ENCODE peak calls at places on chromosomes 5 and 9, in six cellular contexts. R is NCI-H146; T is effector memory CD4-positive, alpha-beta T cell; G is Ammon's horn; S is neuronal stem cell; O is substantia nigra. E is an unnamed sample.

GRCh38 chr9:4235951-4236804 is 63.7 kb downstream of the GLIS3 start:
- DNase-seq in R (no peak), T (no peak), G (no peak), S (no peak), O (no peak), E (no peak)

GRCh38 chr9:119761737-119762136 is 392.5 kb upstream of the BRINP1 start:
- DNase-seq in R (no peak), T (no peak), G (no peak), S (no peak), O (no peak), E (no peak)

GRCh38 chr9:116383133-116383532 is 229.5 kb downstream of the PAPPA start:
- DNase-seq in R (no peak), T (no peak), G (no peak), S (no peak), O (no peak), E (no peak)

GRCh38 chr9:16138961-16139441 is 586.2 kb downstream of the CCDC171 start:
- DNase-seq in R (no peak), T (no peak), G (peak; percentile 14), S (no peak), O (no peak), E (no peak)

GRCh38 chr9:107639426-107639825 is 149.9 kb upstream of the KLF4 start:
- DNase-seq in R (peak; percentile 52), T (no peak), G (no peak), S (no peak), O (no peak), E (no peak)

GRCh38 chr9:122005597-122005996 is 87.5 kb downstream of the TTLL11 start:
- DNase-seq in R (no peak), T (no peak), G (no peak), S (no peak), O (no peak), E (no peak)

GRCh38 chr9:114181583-114182409 is 26.5 kb downstream of the COL27A1 start:
- DNase-seq in R (no peak), T (no peak), G (no peak), S (no peak), O (no peak), E (no peak)

GRCh38 chr5:112390327-112390726 is 28.8 kb downstream of the EPB41L4A start:
- DNase-seq in R (no peak), T (no peak), G (no peak), S (no peak), O (no peak), E (no peak)

GRCh38 chr9:137106662-137107292 is 7.8 kb downstream of the DPP7 start:
- DNase-seq in R (no peak), T (no peak), G (no peak), S (no peak), O (no peak), E (no peak)

GRCh38 chr5:62126090-62126489 is 179.9 kb upstream of the KIF2A start:
- DNase-seq in R (no peak), T (no peak), G (no peak), S (no peak), O (no peak), E (no peak)

GRCh38 chr5:9653811-9654210 is 23.7 kb upstream of the TAS2R1 start:
- DNase-seq in R (no peak), T (no peak), G (peak; percentile 36), S (no peak), O (no peak), E (no peak)

GRCh38 chr5:54484219-54484894 is 28.9 kb downstream of the HSPB3 start:
- DNase-seq in R (no peak), T (no peak), G (no peak), S (no peak), O (no peak), E (no peak)

GRCh38 chr9:84501587-84501986 is 161.0 kb upstream of the SLC28A3 start:
- DNase-seq in R (no peak), T (no peak), G (no peak), S (no peak), O (no peak), E (no peak)

GRCh38 chr5:101009758-101010519 is 106.9 kb upstream of the ST8SIA4 start:
- DNase-seq in R (no peak), T (no peak), G (no peak), S (peak; percentile 15), O (no peak), E (no peak)

GRCh38 chr9:14766299-14766698 is 43.8 kb upstream of the CER1 start:
- DNase-seq in R (no peak), T (no peak), G (no peak), S (no peak), O (no peak), E (no peak)

GRCh38 chr9:127097683-127098082 is 24.8 kb downstream of the ANGPTL2 start:
- DNase-seq in R (no peak), T (no peak), G (no peak), S (no peak), O (no peak), E (no peak)

GRCh38 chr5:106584268-106584667 is 1086.5 kb downstream of the EFNA5 start:
- DNase-seq in R (no peak), T (no peak), G (no peak), S (peak; percentile 26), O (no peak), E (no peak)

GRCh38 chr9:128201441-128202369 is 1.5 kb upstream of the DNM1 start:
- DNase-seq in R (no peak), T (no peak), G (peak; percentile 61), S (no peak), O (no peak), E (no peak)

GRCh38 chr5:43515678-43516048 is 715 bp upstream of the C5orf34 start:
- DNase-seq in R (no peak), T (no peak), G (peak; percentile 5), S (no peak), O (no peak), E (no peak)

GRCh38 chr5:151678146-151678545 is 8.6 kb downstream of the SPARC start:
- DNase-seq in R (no peak), T (no peak), G (no peak), S (no peak), O (no peak), E (no peak)

E was measured in neural crest cell.